ENCODE peak calls at places on chromosomes 3 and 15, in five cellular contexts. One of them, this sample, is unnamed.

GRCh38 chr3:31277582-31277981 is 255.1 kb upstream of the STT3B start:
- DNase-seq in activated gamma-delta T cell treated with Interleukin-2 at 50 U/mL for 16 hours: no peak
- DNase-seq in heart left ventricle: no peak
- DNase-seq in central memory CD4-positive, alpha-beta T cell: no peak
- DNase-seq in ureter: no peak
- DNase-seq in this sample: no peak

GRCh38 chr3:156602424-156602823 is 47.5 kb upstream of the SSR3 start:
- DNase-seq in activated gamma-delta T cell treated with Interleukin-2 at 50 U/mL for 16 hours: no peak
- DNase-seq in heart left ventricle: no peak
- DNase-seq in central memory CD4-positive, alpha-beta T cell: no peak
- DNase-seq in ureter: no peak
- DNase-seq in this sample: no peak

GRCh38 chr3:10503217-10503796 is 2.1 kb downstream of the ATP2B2 start:
- DNase-seq in activated gamma-delta T cell treated with Interleukin-2 at 50 U/mL for 16 hours: no peak
- DNase-seq in heart left ventricle: no peak
- DNase-seq in central memory CD4-positive, alpha-beta T cell: no peak
- DNase-seq in ureter: no peak
- DNase-seq in this sample: no peak

GRCh38 chr3:10173926-10174435 is 9.3 kb downstream of the IRAK2 start:
- DNase-seq in activated gamma-delta T cell treated with Interleukin-2 at 50 U/mL for 16 hours: no peak
- DNase-seq in heart left ventricle: peak; percentile 75
- DNase-seq in central memory CD4-positive, alpha-beta T cell: no peak
- DNase-seq in ureter: peak; percentile 71
- DNase-seq in this sample: no peak

GRCh38 chr3:100777271-100777670 is 68.0 kb downstream of the TFG start:
- DNase-seq in activated gamma-delta T cell treated with Interleukin-2 at 50 U/mL for 16 hours: no peak
- DNase-seq in heart left ventricle: no peak
- DNase-seq in central memory CD4-positive, alpha-beta T cell: no peak
- DNase-seq in ureter: no peak
- DNase-seq in this sample: no peak

GRCh38 chr3:28122227-28122626 is 119.2 kb upstream of the CMC1 start:
- DNase-seq in activated gamma-delta T cell treated with Interleukin-2 at 50 U/mL for 16 hours: no peak
- DNase-seq in heart left ventricle: no peak
- DNase-seq in central memory CD4-positive, alpha-beta T cell: no peak
- DNase-seq in ureter: no peak
- DNase-seq in this sample: no peak

GRCh38 chr3:160611141-160611540 is 45.8 kb upstream of the KPNA4 start:
- DNase-seq in activated gamma-delta T cell treated with Interleukin-2 at 50 U/mL for 16 hours: no peak
- DNase-seq in heart left ventricle: no peak
- DNase-seq in central memory CD4-positive, alpha-beta T cell: no peak
- DNase-seq in ureter: no peak
- DNase-seq in this sample: no peak

GRCh38 chr3:58704745-58705144 is 38.2 kb upstream of the FAM3D start:
- DNase-seq in activated gamma-delta T cell treated with Interleukin-2 at 50 U/mL for 16 hours: no peak
- DNase-seq in heart left ventricle: no peak
- DNase-seq in central memory CD4-positive, alpha-beta T cell: no peak
- DNase-seq in ureter: no peak
- DNase-seq in this sample: no peak

GRCh38 chr3:11389570-11390268 is 117.5 kb downstream of the ATG7 start:
- DNase-seq in activated gamma-delta T cell treated with Interleukin-2 at 50 U/mL for 16 hours: no peak
- DNase-seq in heart left ventricle: no peak
- DNase-seq in central memory CD4-positive, alpha-beta T cell: no peak
- DNase-seq in ureter: no peak
- DNase-seq in this sample: no peak

GRCh38 chr3:133891662-133892389 is 3.9 kb downstream of the RAB6B start:
- DNase-seq in activated gamma-delta T cell treated with Interleukin-2 at 50 U/mL for 16 hours: no peak
- DNase-seq in heart left ventricle: no peak
- DNase-seq in central memory CD4-positive, alpha-beta T cell: no peak
- DNase-seq in ureter: no peak
- DNase-seq in this sample: no peak

GRCh38 chr3:79954756-79955155 is 187.0 kb upstream of the ROBO1 start:
- DNase-seq in activated gamma-delta T cell treated with Interleukin-2 at 50 U/mL for 16 hours: no peak
- DNase-seq in heart left ventricle: no peak
- DNase-seq in central memory CD4-positive, alpha-beta T cell: no peak
- DNase-seq in ureter: no peak
- DNase-seq in this sample: no peak

GRCh38 chr3:101962055-101962454 is 112.7 kb downstream of the NFKBIZ start:
- DNase-seq in activated gamma-delta T cell treated with Interleukin-2 at 50 U/mL for 16 hours: no peak
- DNase-seq in heart left ventricle: no peak
- DNase-seq in central memory CD4-positive, alpha-beta T cell: no peak
- DNase-seq in ureter: no peak
- DNase-seq in this sample: no peak

GRCh38 chr3:143170676-143171075 is 51.1 kb downstream of the CHST2 start:
- DNase-seq in activated gamma-delta T cell treated with Interleukin-2 at 50 U/mL for 16 hours: no peak
- DNase-seq in heart left ventricle: no peak
- DNase-seq in central memory CD4-positive, alpha-beta T cell: peak; percentile 8
- DNase-seq in ureter: no peak
- DNase-seq in this sample: no peak

GRCh38 chr15:67812232-67812631 is 13.1 kb upstream of the SKOR1 start:
- DNase-seq in activated gamma-delta T cell treated with Interleukin-2 at 50 U/mL for 16 hours: no peak
- DNase-seq in heart left ventricle: no peak
- DNase-seq in central memory CD4-positive, alpha-beta T cell: no peak
- DNase-seq in ureter: no peak
- DNase-seq in this sample: no peak

GRCh38 chr15:59699810-59700431 is 10.8 kb upstream of the BNIP2 start:
- DNase-seq in activated gamma-delta T cell treated with Interleukin-2 at 50 U/mL for 16 hours: no peak
- DNase-seq in heart left ventricle: no peak
- DNase-seq in central memory CD4-positive, alpha-beta T cell: no peak
- DNase-seq in ureter: no peak
- DNase-seq in this sample: no peak

GRCh38 chr3:191958980-191959671 is 498.2 kb downstream of the PYDC2 start:
- DNase-seq in activated gamma-delta T cell treated with Interleukin-2 at 50 U/mL for 16 hours: no peak
- DNase-seq in heart left ventricle: no peak
- DNase-seq in central memory CD4-positive, alpha-beta T cell: no peak
- DNase-seq in ureter: no peak
- DNase-seq in this sample: no peak

GRCh38 chr15:88256261-88257230 is at the start of gene NTRK3:
- DNase-seq in activated gamma-delta T cell treated with Interleukin-2 at 50 U/mL for 16 hours: no peak
- DNase-seq in heart left ventricle: no peak
- DNase-seq in central memory CD4-positive, alpha-beta T cell: no peak
- DNase-seq in ureter: no peak
- DNase-seq in this sample: no peak

GRCh38 chr15:51758645-51759044 is 7.2 kb downstream of the TMOD2 start:
- DNase-seq in activated gamma-delta T cell treated with Interleukin-2 at 50 U/mL for 16 hours: no peak
- DNase-seq in heart left ventricle: peak; percentile 79
- DNase-seq in central memory CD4-positive, alpha-beta T cell: no peak
- DNase-seq in ureter: no peak
- DNase-seq in this sample: no peak

GRCh38 chr3:4900298-4900697 is 78.9 kb upstream of the BHLHE40 start:
- DNase-seq in activated gamma-delta T cell treated with Interleukin-2 at 50 U/mL for 16 hours: no peak
- DNase-seq in heart left ventricle: no peak
- DNase-seq in central memory CD4-positive, alpha-beta T cell: no peak
- DNase-seq in ureter: no peak
- DNase-seq in this sample: no peak

GRCh38 chr15:89457086-89457485 is 39.3 kb downstream of the RHCG start:
- DNase-seq in activated gamma-delta T cell treated with Interleukin-2 at 50 U/mL for 16 hours: no peak
- DNase-seq in heart left ventricle: no peak
- DNase-seq in central memory CD4-positive, alpha-beta T cell: no peak
- DNase-seq in ureter: no peak
- DNase-seq in this sample: no peak

GRCh38 chr3:100151024-100151707 is 36.9 kb upstream of the FILIP1L start:
- DNase-seq in activated gamma-delta T cell treated with Interleukin-2 at 50 U/mL for 16 hours: no peak
- DNase-seq in heart left ventricle: peak; percentile 40
- DNase-seq in central memory CD4-positive, alpha-beta T cell: no peak
- DNase-seq in ureter: no peak
- DNase-seq in this sample: no peak

GRCh38 chr3:111227216-111227615 is 155.6 kb downstream of the NECTIN3 start:
- DNase-seq in activated gamma-delta T cell treated with Interleukin-2 at 50 U/mL for 16 hours: no peak
- DNase-seq in heart left ventricle: no peak
- DNase-seq in central memory CD4-positive, alpha-beta T cell: no peak
- DNase-seq in ureter: no peak
- DNase-seq in this sample: no peak

GRCh38 chr3:190326930-190327329 is 4.7 kb upstream of the CLDN1 start:
- DNase-seq in activated gamma-delta T cell treated with Interleukin-2 at 50 U/mL for 16 hours: no peak
- DNase-seq in heart left ventricle: no peak
- DNase-seq in central memory CD4-positive, alpha-beta T cell: no peak
- DNase-seq in ureter: peak; percentile 58
- DNase-seq in this sample: no peak

GRCh38 chr3:183182732-183183610 is 20.4 kb upstream of the LAMP3 start:
- DNase-seq in activated gamma-delta T cell treated with Interleukin-2 at 50 U/mL for 16 hours: no peak
- DNase-seq in heart left ventricle: no peak
- DNase-seq in central memory CD4-positive, alpha-beta T cell: no peak
- DNase-seq in ureter: no peak
- DNase-seq in this sample: no peak

GRCh38 chr3:151327571-151328198 is 1.7 kb downstream of the P2RY13 start:
- DNase-seq in activated gamma-delta T cell treated with Interleukin-2 at 50 U/mL for 16 hours: no peak
- DNase-seq in heart left ventricle: no peak
- DNase-seq in central memory CD4-positive, alpha-beta T cell: no peak
- DNase-seq in ureter: no peak
- DNase-seq in this sample: no peak

GRCh38 chr3:27570421-27571106 is 86.4 kb upstream of the SLC4A7 start:
- DNase-seq in activated gamma-delta T cell treated with Interleukin-2 at 50 U/mL for 16 hours: no peak
- DNase-seq in heart left ventricle: peak; percentile 39
- DNase-seq in central memory CD4-positive, alpha-beta T cell: no peak
- DNase-seq in ureter: no peak
- DNase-seq in this sample: no peak

GRCh38 chr3:122091602-122092006 is 36.4 kb downstream of the CD86 start:
- DNase-seq in activated gamma-delta T cell treated with Interleukin-2 at 50 U/mL for 16 hours: no peak
- DNase-seq in heart left ventricle: no peak
- DNase-seq in central memory CD4-positive, alpha-beta T cell: no peak
- DNase-seq in ureter: no peak
- DNase-seq in this sample: no peak

GRCh38 chr3:174100744-174101143 is 703.2 kb downstream of the NLGN1 start:
- DNase-seq in activated gamma-delta T cell treated with Interleukin-2 at 50 U/mL for 16 hours: no peak
- DNase-seq in heart left ventricle: no peak
- DNase-seq in central memory CD4-positive, alpha-beta T cell: no peak
- DNase-seq in ureter: no peak
- DNase-seq in this sample: no peak

GRCh38 chr15:69819371-69819770 is 278.3 kb downstream of the TLE3 start:
- DNase-seq in activated gamma-delta T cell treated with Interleukin-2 at 50 U/mL for 16 hours: no peak
- DNase-seq in heart left ventricle: no peak
- DNase-seq in central memory CD4-positive, alpha-beta T cell: no peak
- DNase-seq in ureter: no peak
- DNase-seq in this sample: no peak

GRCh38 chr3:178297732-178298131 is 238.5 kb upstream of the KCNMB2 start:
- DNase-seq in activated gamma-delta T cell treated with Interleukin-2 at 50 U/mL for 16 hours: no peak
- DNase-seq in heart left ventricle: no peak
- DNase-seq in central memory CD4-positive, alpha-beta T cell: no peak
- DNase-seq in ureter: no peak
- DNase-seq in this sample: no peak

GRCh38 chr3:145518639-145519038 is 642.3 kb downstream of the PLOD2 start:
- DNase-seq in activated gamma-delta T cell treated with Interleukin-2 at 50 U/mL for 16 hours: no peak
- DNase-seq in heart left ventricle: no peak
- DNase-seq in central memory CD4-positive, alpha-beta T cell: no peak
- DNase-seq in ureter: no peak
- DNase-seq in this sample: no peak

GRCh38 chr3:123489400-123490004 is 40.6 kb upstream of the ADCY5 start:
- DNase-seq in activated gamma-delta T cell treated with Interleukin-2 at 50 U/mL for 16 hours: no peak
- DNase-seq in heart left ventricle: peak; percentile 72
- DNase-seq in central memory CD4-positive, alpha-beta T cell: no peak
- DNase-seq in ureter: peak; percentile 77
- DNase-seq in this sample: peak; percentile 10

GRCh38 chr3:48561045-48561736 is 2.4 kb downstream of the UCN2 start:
- DNase-seq in activated gamma-delta T cell treated with Interleukin-2 at 50 U/mL for 16 hours: no peak
- DNase-seq in heart left ventricle: peak; percentile 83
- DNase-seq in central memory CD4-positive, alpha-beta T cell: no peak
- DNase-seq in ureter: peak; percentile 66
- DNase-seq in this sample: no peak